ENCODE peak calls at places on chromosome 9, in six cellular contexts. One of them, this sample, is unnamed. For H3K36me3, the result is how much of the 10 kb centered on the place peaks cover.

GRCh38 chr9:37430841-37431597 is 8.5 kb downstream of the GRHPR start:
- DNase-seq in CD8-positive, alpha-beta memory T cell: no peak
- DNase-seq in heart left ventricle: no peak
- DNase-seq in H1: no peak
- DNase-seq in GM23338: peak
- DNase-seq in Panc1: no peak
- DNase-seq in this sample: no peak

GRCh38 chr9:7332780-7333179 is 466.8 kb downstream of the DMAC1 start:
- DNase-seq in CD8-positive, alpha-beta memory T cell: no peak
- DNase-seq in heart left ventricle: no peak
- DNase-seq in H1: no peak
- DNase-seq in GM23338: no peak
- DNase-seq in Panc1: no peak
- DNase-seq in this sample: no peak

GRCh38 chr9:129626079-129626943 is at the start of gene NTMT1:
- DNase-seq in CD8-positive, alpha-beta memory T cell: peak
- DNase-seq in heart left ventricle: peak
- DNase-seq in H1: no peak
- DNase-seq in GM23338: peak
- DNase-seq in Panc1: no peak
- DNase-seq in this sample: peak

GRCh38 chr9:25121811-25122210 is 556.4 kb downstream of the TUSC1 start:
- DNase-seq in CD8-positive, alpha-beta memory T cell: no peak
- DNase-seq in heart left ventricle: no peak
- DNase-seq in H1: no peak
- DNase-seq in GM23338: no peak
- DNase-seq in Panc1: no peak
- DNase-seq in this sample: no peak

GRCh38 chr9:95611354-95611753 is 94.6 kb upstream of the PTCH1 start:
- DNase-seq in CD8-positive, alpha-beta memory T cell: no peak
- DNase-seq in heart left ventricle: no peak
- DNase-seq in H1: no peak
- DNase-seq in GM23338: no peak
- DNase-seq in Panc1: no peak
- DNase-seq in this sample: no peak

GRCh38 chr9:122190597-122191381 is 31.1 kb downstream of the MORN5 start:
- DNase-seq in CD8-positive, alpha-beta memory T cell: no peak
- DNase-seq in heart left ventricle: no peak
- DNase-seq in H1: no peak
- DNase-seq in GM23338: no peak
- DNase-seq in Panc1: peak
- DNase-seq in this sample: peak

GRCh38 chr9:93664549-93665120 is 88.3 kb downstream of the PHF2 start:
- DNase-seq in CD8-positive, alpha-beta memory T cell: no peak
- DNase-seq in heart left ventricle: peak
- DNase-seq in H1: no peak
- DNase-seq in GM23338: no peak
- DNase-seq in Panc1: no peak
- DNase-seq in this sample: no peak

GRCh38 chr9:129272348-129273025 is 94.4 kb upstream of the IER5L start:
- DNase-seq in CD8-positive, alpha-beta memory T cell: no peak
- DNase-seq in heart left ventricle: peak
- DNase-seq in H1: no peak
- DNase-seq in GM23338: no peak
- DNase-seq in Panc1: no peak
- DNase-seq in this sample: no peak

GRCh38 chr9:35951736-35952135 is 6.2 kb downstream of the OR2S2 start:
- DNase-seq in CD8-positive, alpha-beta memory T cell: no peak
- DNase-seq in heart left ventricle: no peak
- DNase-seq in H1: no peak
- DNase-seq in GM23338: no peak
- DNase-seq in Panc1: no peak
- DNase-seq in this sample: no peak

GRCh38 chr9:38308136-38308535 is 84.4 kb upstream of the ALDH1B1 start:
- DNase-seq in CD8-positive, alpha-beta memory T cell: no peak
- DNase-seq in heart left ventricle: no peak
- DNase-seq in H1: no peak
- DNase-seq in GM23338: no peak
- DNase-seq in Panc1: no peak
- DNase-seq in this sample: no peak

GRCh38 chr9:123832858-123833257 is 97.1 kb downstream of the DENND1A start:
- DNase-seq in CD8-positive, alpha-beta memory T cell: no peak
- DNase-seq in heart left ventricle: no peak
- DNase-seq in H1: no peak
- DNase-seq in GM23338: no peak
- DNase-seq in Panc1: no peak
- DNase-seq in this sample: no peak

GRCh38 chr9:22469928-22470544 is 23.4 kb downstream of the DMRTA1 start:
- DNase-seq in CD8-positive, alpha-beta memory T cell: no peak
- DNase-seq in heart left ventricle: no peak
- DNase-seq in H1: no peak
- DNase-seq in GM23338: peak
- DNase-seq in Panc1: no peak
- DNase-seq in this sample: no peak

GRCh38 chr9:76927540-76928240 is 21.8 kb upstream of the PRUNE2 start:
- DNase-seq in CD8-positive, alpha-beta memory T cell: no peak
- DNase-seq in heart left ventricle: no peak
- DNase-seq in H1: no peak
- DNase-seq in GM23338: no peak
- DNase-seq in Panc1: no peak
- DNase-seq in this sample: no peak

GRCh38 chr9:35842020-35842745 is 13.2 kb downstream of the TMEM8B start:
- DNase-seq in CD8-positive, alpha-beta memory T cell: no peak
- DNase-seq in heart left ventricle: no peak
- DNase-seq in H1: no peak
- DNase-seq in GM23338: no peak
- DNase-seq in Panc1: no peak
- DNase-seq in this sample: no peak

GRCh38 chr9:3478549-3478953 is 47.2 kb downstream of the RFX3 start:
- DNase-seq in CD8-positive, alpha-beta memory T cell: no peak
- DNase-seq in heart left ventricle: no peak
- DNase-seq in H1: no peak
- DNase-seq in GM23338: peak
- DNase-seq in Panc1: no peak
- DNase-seq in this sample: no peak

GRCh38 chr9:76162751-76163500 is 231.3 kb downstream of the RFK start:
- DNase-seq in CD8-positive, alpha-beta memory T cell: no peak
- DNase-seq in heart left ventricle: no peak
- DNase-seq in H1: no peak
- DNase-seq in GM23338: no peak
- DNase-seq in Panc1: no peak
- DNase-seq in this sample: no peak

GRCh38 chr9:97561501-97561900 is 60.0 kb downstream of the TMOD1 start:
- DNase-seq in CD8-positive, alpha-beta memory T cell: no peak
- DNase-seq in heart left ventricle: no peak
- DNase-seq in H1: no peak
- DNase-seq in GM23338: no peak
- DNase-seq in Panc1: no peak
- DNase-seq in this sample: no peak
- H3K27ac ChIP-seq in CD8-positive, alpha-beta memory T cell: no peak
- H3K27ac ChIP-seq in heart left ventricle: no peak
- H3K27ac ChIP-seq in H1: no peak
- H3K27ac ChIP-seq in GM23338: no peak
- H3K27ac ChIP-seq in Panc1: no peak
- H3K27ac ChIP-seq in this sample: no peak

GRCh38 chr9:107333363-107333762 is 50.3 kb downstream of the RAD23B start:
- DNase-seq in CD8-positive, alpha-beta memory T cell: no peak
- DNase-seq in heart left ventricle: no peak
- DNase-seq in H1: no peak
- DNase-seq in GM23338: no peak
- DNase-seq in Panc1: no peak
- DNase-seq in this sample: no peak
- H3K36me3 ChIP-seq in CD8-positive, alpha-beta memory T cell: under half
- H3K36me3 ChIP-seq in heart left ventricle: under half
- H3K36me3 ChIP-seq in H1: under half
- H3K36me3 ChIP-seq in GM23338: under half
- H3K36me3 ChIP-seq in Panc1: under half
- H3K36me3 ChIP-seq in this sample: under half

GRCh38 chr9:134291961-134292871 is 34.0 kb upstream of the RXRA start:
- DNase-seq in CD8-positive, alpha-beta memory T cell: no peak
- DNase-seq in heart left ventricle: no peak
- DNase-seq in H1: no peak
- DNase-seq in GM23338: no peak
- DNase-seq in Panc1: no peak
- DNase-seq in this sample: no peak
- H3K27ac ChIP-seq in CD8-positive, alpha-beta memory T cell: no peak
- H3K27ac ChIP-seq in heart left ventricle: no peak
- H3K27ac ChIP-seq in H1: no peak
- H3K27ac ChIP-seq in GM23338: no peak
- H3K27ac ChIP-seq in Panc1: no peak
- H3K27ac ChIP-seq in this sample: no peak

DNA sequence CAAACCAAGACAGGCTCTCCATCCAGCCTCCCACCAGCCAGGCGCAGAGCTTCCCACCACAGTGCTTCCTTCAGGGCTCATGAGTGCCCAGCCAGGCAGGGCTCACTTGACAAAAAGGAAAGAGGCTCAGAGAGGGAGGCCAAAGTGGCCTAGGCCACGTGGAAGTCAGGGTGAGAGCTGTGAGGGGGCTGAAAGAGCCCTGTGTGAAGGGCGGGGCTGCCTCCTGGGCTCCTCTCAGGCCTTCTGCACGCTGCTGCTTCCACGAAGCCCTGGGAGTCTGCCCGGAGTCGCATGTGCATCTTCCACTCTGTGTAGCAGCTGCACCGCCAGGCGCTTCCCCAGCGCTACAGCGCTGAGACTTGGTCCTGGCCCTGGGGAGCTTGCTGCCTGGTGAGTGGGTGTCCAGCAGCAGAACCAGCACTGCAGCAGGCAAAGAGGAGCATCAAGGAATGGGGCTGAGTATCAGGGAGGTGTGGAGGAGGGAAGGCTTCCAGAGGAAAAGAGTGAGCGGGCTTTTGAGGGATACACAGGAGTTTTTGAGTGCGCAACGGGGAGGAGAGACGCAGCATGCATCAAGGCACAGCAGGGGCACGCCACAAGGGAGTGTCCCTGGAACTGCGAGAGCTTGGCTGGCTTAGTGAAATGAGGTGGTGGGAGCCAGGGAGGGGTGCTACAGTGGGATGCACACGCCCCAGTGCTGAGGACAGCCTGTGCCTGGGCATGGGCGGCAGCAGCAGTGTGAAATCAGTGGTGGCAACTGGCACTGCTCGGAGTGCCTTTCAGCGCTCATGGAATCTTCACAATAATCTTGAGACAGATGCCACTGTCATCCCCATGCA is 178.0 kb downstream of the GAPVD1 start:
- DNase-seq in CD8-positive, alpha-beta memory T cell: no peak
- DNase-seq in heart left ventricle: no peak
- DNase-seq in H1: no peak
- DNase-seq in GM23338: no peak
- DNase-seq in Panc1: no peak
- DNase-seq in this sample: no peak
- H3K36me3 ChIP-seq in CD8-positive, alpha-beta memory T cell: under half
- H3K36me3 ChIP-seq in heart left ventricle: under half
- H3K36me3 ChIP-seq in H1: under half
- H3K36me3 ChIP-seq in GM23338: under half
- H3K36me3 ChIP-seq in Panc1: under half
- H3K36me3 ChIP-seq in this sample: under half

DNA sequence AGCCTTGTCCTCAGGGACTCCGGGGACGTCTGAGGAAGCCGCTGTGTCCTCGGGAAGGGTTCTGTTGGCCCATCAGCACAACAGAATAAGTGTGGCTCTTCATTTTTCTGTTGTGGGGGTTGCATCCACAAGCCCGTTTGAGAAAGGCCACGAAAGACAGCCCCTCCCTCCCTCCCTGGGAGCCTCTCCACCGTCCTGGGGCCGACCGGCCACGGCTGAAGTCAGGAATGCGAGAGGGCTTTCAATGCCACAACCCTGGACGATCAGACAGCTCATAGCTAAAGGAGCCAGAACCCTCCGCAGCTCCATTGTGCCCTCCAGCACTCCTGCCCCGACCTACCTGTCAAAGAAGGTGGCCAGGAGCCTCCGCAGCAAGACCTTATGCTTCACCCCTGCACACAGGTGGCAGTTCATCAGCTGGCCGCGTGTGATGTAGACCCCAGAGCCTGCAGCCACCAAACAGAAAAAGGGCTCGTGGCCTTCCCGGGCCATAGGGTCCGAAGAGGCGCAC is 52.4 kb upstream of the UBAC1 start:
- DNase-seq in CD8-positive, alpha-beta memory T cell: no peak
- DNase-seq in heart left ventricle: no peak
- DNase-seq in H1: no peak
- DNase-seq in GM23338: no peak
- DNase-seq in Panc1: no peak
- DNase-seq in this sample: no peak
- H3K27ac ChIP-seq in CD8-positive, alpha-beta memory T cell: no peak
- H3K27ac ChIP-seq in heart left ventricle: no peak
- H3K27ac ChIP-seq in H1: no peak
- H3K27ac ChIP-seq in GM23338: no peak
- H3K27ac ChIP-seq in Panc1: no peak
- H3K27ac ChIP-seq in this sample: no peak

GRCh38 chr9:120544441-120544840 is 35.5 kb downstream of the CDK5RAP2 start:
- DNase-seq in CD8-positive, alpha-beta memory T cell: no peak
- DNase-seq in heart left ventricle: no peak
- DNase-seq in H1: no peak
- DNase-seq in GM23338: no peak
- DNase-seq in Panc1: no peak
- DNase-seq in this sample: no peak

GRCh38 chr9:120542701-120543490 is 37.1 kb downstream of the CDK5RAP2 start:
- DNase-seq in CD8-positive, alpha-beta memory T cell: no peak
- DNase-seq in heart left ventricle: no peak
- DNase-seq in H1: no peak
- DNase-seq in GM23338: no peak
- DNase-seq in Panc1: no peak
- DNase-seq in this sample: no peak

GRCh38 chr9:120539951-120540350 is 40.0 kb downstream of the CDK5RAP2 start:
- DNase-seq in CD8-positive, alpha-beta memory T cell: no peak
- DNase-seq in heart left ventricle: no peak
- DNase-seq in H1: no peak
- DNase-seq in GM23338: no peak
- DNase-seq in Panc1: no peak
- DNase-seq in this sample: no peak

GRCh38 chr9:120538339-120538738 is 41.6 kb downstream of the CDK5RAP2 start:
- DNase-seq in CD8-positive, alpha-beta memory T cell: no peak
- DNase-seq in heart left ventricle: peak
- DNase-seq in H1: no peak
- DNase-seq in GM23338: no peak
- DNase-seq in Panc1: no peak
- DNase-seq in this sample: no peak

DNA sequence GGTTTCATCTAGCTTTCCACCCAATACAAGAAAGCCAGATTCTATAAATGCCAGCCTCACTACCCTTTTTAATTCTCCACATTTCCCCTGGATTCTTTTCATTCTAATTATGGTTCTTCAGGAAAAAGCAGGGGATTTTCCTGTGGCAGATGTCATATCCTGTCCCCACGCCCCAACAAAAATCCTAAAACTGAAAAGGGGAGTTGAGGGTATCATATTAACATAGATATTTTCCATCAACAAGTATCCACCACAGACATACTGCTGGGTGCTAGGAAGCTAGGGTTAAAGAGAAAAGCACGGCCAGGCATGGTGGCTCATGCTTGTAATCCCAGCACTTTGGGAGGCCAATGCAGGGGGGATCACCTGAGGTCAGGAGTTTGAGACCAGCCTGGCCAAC is 38.0 kb downstream of the CDK5RAP2 start:
- DNase-seq in CD8-positive, alpha-beta memory T cell: no peak
- DNase-seq in heart left ventricle: no peak
- DNase-seq in H1: no peak
- DNase-seq in GM23338: no peak
- DNase-seq in Panc1: no peak
- DNase-seq in this sample: no peak
- H3K36me3 ChIP-seq in CD8-positive, alpha-beta memory T cell: under half
- H3K36me3 ChIP-seq in heart left ventricle: under half
- H3K36me3 ChIP-seq in H1: under half
- H3K36me3 ChIP-seq in GM23338: under half
- H3K36me3 ChIP-seq in Panc1: under half
- H3K36me3 ChIP-seq in this sample: under half

This sample was measured in lung.